ENCODE peak calls at places on chromosomes 12 and 14, in four cellular contexts. One of them, this sample, is unnamed. For H3K9me3 and H3K36me3, the result is how much of the 10 kb centered on the place peaks cover.

GRCh38 chr12:42325776-42326465 is at the start of the genes PPHLN1 and ZCRB1:
- DNase-seq in sigmoid colon: peak
- DNase-seq in suprapubic skin: peak
- DNase-seq in K562: peak
- DNase-seq in this sample: peak

GRCh38 chr12:76014007-76014406 is 17.6 kb downstream of the PHLDA1 start:
- DNase-seq in sigmoid colon: no peak
- DNase-seq in suprapubic skin: no peak
- DNase-seq in K562: no peak
- DNase-seq in this sample: no peak

GRCh38 chr12:78928200-78929074 is 63.9 kb downstream of the SYT1 start:
- DNase-seq in sigmoid colon: no peak
- DNase-seq in suprapubic skin: no peak
- DNase-seq in K562: no peak
- DNase-seq in this sample: no peak

GRCh38 chr12:53579545-53579955 is 46.6 kb downstream of the ATF7 start:
- DNase-seq in sigmoid colon: no peak
- DNase-seq in suprapubic skin: no peak
- DNase-seq in K562: no peak
- DNase-seq in this sample: no peak

GRCh38 chr14:66998013-66998412 is 191.2 kb upstream of the GARIN2 start:
- DNase-seq in sigmoid colon: no peak
- DNase-seq in suprapubic skin: no peak
- DNase-seq in K562: no peak
- DNase-seq in this sample: no peak

GRCh38 chr12:108190529-108190928 is 61.4 kb downstream of the WSCD2 start:
- DNase-seq in sigmoid colon: peak
- DNase-seq in suprapubic skin: no peak
- DNase-seq in K562: no peak
- DNase-seq in this sample: no peak

GRCh38 chr12:79187032-79187431 is 322.5 kb downstream of the SYT1 start:
- DNase-seq in sigmoid colon: no peak
- DNase-seq in suprapubic skin: no peak
- DNase-seq in K562: no peak
- DNase-seq in this sample: no peak

GRCh38 chr12:78494911-78495310 is 369.7 kb upstream of the SYT1 start:
- DNase-seq in sigmoid colon: no peak
- DNase-seq in suprapubic skin: no peak
- DNase-seq in K562: no peak
- DNase-seq in this sample: no peak

GRCh38 chr14:51576899-51577298 is 74.8 kb upstream of the FRMD6 start:
- DNase-seq in sigmoid colon: no peak
- DNase-seq in suprapubic skin: no peak
- DNase-seq in K562: no peak
- DNase-seq in this sample: no peak

GRCh38 chr12:88634008-88634407 is 53.7 kb upstream of the KITLG start:
- DNase-seq in sigmoid colon: no peak
- DNase-seq in suprapubic skin: no peak
- DNase-seq in K562: no peak
- DNase-seq in this sample: no peak

GRCh38 chr12:115934877-115935276 is 342.6 kb downstream of the MED13L start:
- DNase-seq in sigmoid colon: no peak
- DNase-seq in suprapubic skin: no peak
- DNase-seq in K562: no peak
- DNase-seq in this sample: no peak

GRCh38 chr12:44875954-44876553 is at the start of gene NELL2:
- DNase-seq in sigmoid colon: no peak
- DNase-seq in suprapubic skin: no peak
- DNase-seq in K562: peak
- DNase-seq in this sample: no peak

GRCh38 chr14:67487937-67488893 is at the start of gene TMEM229B:
- DNase-seq in sigmoid colon: no peak
- DNase-seq in suprapubic skin: no peak
- DNase-seq in K562: no peak
- DNase-seq in this sample: peak

GRCh38 chr14:84825481-84825880 is 704.5 kb upstream of the FLRT2 start:
- DNase-seq in sigmoid colon: no peak
- DNase-seq in suprapubic skin: no peak
- DNase-seq in K562: no peak
- DNase-seq in this sample: no peak

GRCh38 chr14:84323963-84324362 is 1206.0 kb upstream of the FLRT2 start:
- DNase-seq in sigmoid colon: no peak
- DNase-seq in suprapubic skin: no peak
- DNase-seq in K562: no peak
- DNase-seq in this sample: no peak

GRCh38 chr12:62006076-62006732 is 254.0 kb upstream of the USP15 start:
- DNase-seq in sigmoid colon: no peak
- DNase-seq in suprapubic skin: no peak
- DNase-seq in K562: peak
- DNase-seq in this sample: no peak

GRCh38 chr12:116717466-116718457 is 20.1 kb downstream of the SPRING1 start:
- DNase-seq in sigmoid colon: peak
- DNase-seq in suprapubic skin: peak
- DNase-seq in K562: no peak
- DNase-seq in this sample: no peak

GRCh38 chr12:107254258-107254856 is 161.0 kb upstream of the CRY1 start:
- DNase-seq in sigmoid colon: no peak
- DNase-seq in suprapubic skin: no peak
- DNase-seq in K562: no peak
- DNase-seq in this sample: no peak

GRCh38 chr14:105760691-105761344 is 234.4 kb downstream of the TMEM121 start:
- DNase-seq in sigmoid colon: peak
- DNase-seq in suprapubic skin: peak
- DNase-seq in K562: no peak
- DNase-seq in this sample: peak

GRCh38 chr14:95303107-95303506 is 16.6 kb downstream of the CLMN start:
- DNase-seq in sigmoid colon: no peak
- DNase-seq in suprapubic skin: no peak
- DNase-seq in K562: no peak
- DNase-seq in this sample: no peak

GRCh38 chr12:25427328-25428249 is 125.5 kb downstream of the LMNTD1 start:
- DNase-seq in sigmoid colon: no peak
- DNase-seq in suprapubic skin: no peak
- DNase-seq in K562: no peak
- DNase-seq in this sample: no peak

GRCh38 chr12:5428332-5429221 is 3.3 kb upstream of the NTF3 start:
- DNase-seq in sigmoid colon: no peak
- DNase-seq in suprapubic skin: no peak
- DNase-seq in K562: peak
- DNase-seq in this sample: no peak

GRCh38 chr12:89927226-89927698 is 218.6 kb upstream of the ATP2B1 start:
- DNase-seq in sigmoid colon: no peak
- DNase-seq in suprapubic skin: no peak
- DNase-seq in K562: no peak
- DNase-seq in this sample: no peak

GRCh38 chr14:30620178-30620577 is 1.9 kb upstream of the SCFD1 start:
- DNase-seq in sigmoid colon: no peak
- DNase-seq in suprapubic skin: no peak
- DNase-seq in K562: no peak
- DNase-seq in this sample: no peak

GRCh38 chr14:23167006-23167847 is 16.2 kb downstream of the SLC7A8 start:
- DNase-seq in sigmoid colon: no peak
- DNase-seq in suprapubic skin: peak
- DNase-seq in K562: no peak
- DNase-seq in this sample: no peak

GRCh38 chr12:123364532-123365140 is at the start of gene SBNO1:
- DNase-seq in sigmoid colon: peak
- DNase-seq in suprapubic skin: peak
- DNase-seq in K562: peak
- DNase-seq in this sample: peak

GRCh38 chr12:82461393-82461792 is 103.1 kb downstream of the METTL25 start:
- DNase-seq in sigmoid colon: no peak
- DNase-seq in suprapubic skin: no peak
- DNase-seq in K562: no peak
- DNase-seq in this sample: no peak

GRCh38 chr14:70118064-70118463 is 70.7 kb downstream of the SLC8A3 start:
- DNase-seq in sigmoid colon: no peak
- DNase-seq in suprapubic skin: no peak
- DNase-seq in K562: no peak
- DNase-seq in this sample: no peak

GRCh38 chr14:71328183-71328582 is 420.9 kb downstream of the PCNX1 start:
- DNase-seq in sigmoid colon: no peak
- DNase-seq in suprapubic skin: no peak
- DNase-seq in K562: no peak
- DNase-seq in this sample: no peak

GRCh38 chr14:69708586-69709169 is 58.3 kb upstream of the SRSF5 start:
- DNase-seq in sigmoid colon: no peak
- DNase-seq in suprapubic skin: no peak
- DNase-seq in K562: no peak
- DNase-seq in this sample: no peak

GRCh38 chr14:25820368-25820767 is 770.4 kb upstream of the STXBP6 start:
- DNase-seq in sigmoid colon: no peak
- DNase-seq in suprapubic skin: no peak
- DNase-seq in K562: no peak
- DNase-seq in this sample: no peak
- H3K9me3 ChIP-seq in sigmoid colon: under half
- H3K9me3 ChIP-seq in suprapubic skin: under half
- H3K9me3 ChIP-seq in K562: under half
- H3K9me3 ChIP-seq in this sample: under half

GRCh38 chr12:80909370-80909769 is 28.4 kb downstream of the LIN7A start:
- DNase-seq in sigmoid colon: no peak
- DNase-seq in suprapubic skin: no peak
- DNase-seq in K562: no peak
- DNase-seq in this sample: no peak
- H3K36me3 ChIP-seq in sigmoid colon: under half
- H3K36me3 ChIP-seq in suprapubic skin: under half
- H3K36me3 ChIP-seq in K562: under half
- H3K36me3 ChIP-seq in this sample: under half

GRCh38 chr12:84803661-84804060 is 108.9 kb downstream of the SLC6A15 start:
- DNase-seq in sigmoid colon: no peak
- DNase-seq in suprapubic skin: no peak
- DNase-seq in K562: no peak
- DNase-seq in this sample: no peak

GRCh38 chr12:84804691-84805473 is 107.7 kb downstream of the SLC6A15 start:
- DNase-seq in sigmoid colon: no peak
- DNase-seq in suprapubic skin: no peak
- DNase-seq in K562: no peak
- DNase-seq in this sample: no peak

GRCh38 chr12:84811291-84811690 is 101.3 kb downstream of the SLC6A15 start:
- DNase-seq in sigmoid colon: no peak
- DNase-seq in suprapubic skin: no peak
- DNase-seq in K562: no peak
- DNase-seq in this sample: no peak

GRCh38 chr12:84807249-84807648 is 105.3 kb downstream of the SLC6A15 start:
- DNase-seq in sigmoid colon: no peak
- DNase-seq in suprapubic skin: no peak
- DNase-seq in K562: no peak
- DNase-seq in this sample: no peak

GRCh38 chr12:84805474-84805858 is 107.1 kb downstream of the SLC6A15 start:
- DNase-seq in sigmoid colon: no peak
- DNase-seq in suprapubic skin: no peak
- DNase-seq in K562: no peak
- DNase-seq in this sample: no peak
- TF ChIP-seq POLR2AphosphoS5 in sigmoid colon: no peak
- TF ChIP-seq POLR2AphosphoS5 in suprapubic skin: no peak
- TF ChIP-seq POLR2AphosphoS5 in K562: no peak
- TF ChIP-seq POLR2AphosphoS5 in this sample: no peak

GRCh38 chr12:66166561-66166960 is 3.2 kb downstream of the TMBIM4 start:
- DNase-seq in sigmoid colon: no peak
- DNase-seq in suprapubic skin: no peak
- DNase-seq in K562: no peak
- DNase-seq in this sample: no peak
- H3K9me3 ChIP-seq in sigmoid colon: under half
- H3K9me3 ChIP-seq in suprapubic skin: under half
- H3K9me3 ChIP-seq in K562: under half
- H3K9me3 ChIP-seq in this sample: under half